ENCODE peak calls at places on chromosomes 5 and 9, in eight cellular contexts. Z is A549, A is MM.1S, X is K562, U is lower lobe of right lung, Q is sigmoid colon, W is HCT116, J is gastrocnemius medialis. R is an unnamed sample.

GRCh38 chr5:160260881-160261815 is 31.8 kb downstream of the FABP6 start:
- DNase-seq in Z (no peak), A (no peak), X (peak; percentile 93), U (peak; percentile 81), Q (no peak), W (no peak), J (no peak), R (peak; percentile 47)

GRCh38 chr9:129737479-129738269 is 15.2 kb downstream of the PTGES start:
- DNase-seq in Z (peak; percentile 81), A (peak; percentile 74), X (peak; percentile 97), U (peak; percentile 89), Q (peak; percentile 92), W (peak; percentile 51), J (peak; percentile 64), R (no peak)

GRCh38 chr5:160802567-160802966 is 49.4 kb downstream of the ATP10B start:
- DNase-seq in Z (no peak), A (peak; percentile 30), X (no peak), U (no peak), Q (no peak), W (no peak), J (no peak), R (no peak)

GRCh38 chr5:58794875-58795274 is 212.0 kb downstream of the RAB3C start:
- DNase-seq in Z (no peak), A (no peak), X (no peak), U (no peak), Q (no peak), W (no peak), J (no peak), R (no peak)

GRCh38 chr9:123689701-123690428 is 240.1 kb downstream of the DENND1A start:
- DNase-seq in Z (no peak), A (no peak), X (no peak), U (no peak), Q (no peak), W (no peak), J (peak; percentile 48), R (no peak)

GRCh38 chr5:179404321-179405053 is 59.2 kb upstream of the ADAMTS2 start:
- DNase-seq in Z (no peak), A (no peak), X (no peak), U (no peak), Q (no peak), W (no peak), J (no peak), R (no peak)

GRCh38 chr5:114249838-114250237 is 112.0 kb upstream of the KCNN2 start:
- DNase-seq in Z (no peak), A (no peak), X (no peak), U (no peak), Q (no peak), W (no peak), J (no peak), R (peak; percentile 92)

GRCh38 chr9:99722852-99723251 is 98.8 kb upstream of the NR4A3 start:
- DNase-seq in Z (no peak), A (no peak), X (no peak), U (no peak), Q (no peak), W (no peak), J (no peak), R (no peak)

GRCh38 chr5:78495800-78496199 is 135.4 kb downstream of the SCAMP1 start:
- DNase-seq in Z (no peak), A (no peak), X (no peak), U (no peak), Q (no peak), W (no peak), J (no peak), R (no peak)

GRCh38 chr9:85290019-85290418 is 451.7 kb downstream of the AGTPBP1 start:
- DNase-seq in Z (no peak), A (no peak), X (no peak), U (no peak), Q (no peak), W (no peak), J (no peak), R (no peak)

GRCh38 chr5:66742083-66742895 is 146.1 kb downstream of the MAST4 start:
- DNase-seq in Z (peak; percentile 25), A (no peak), X (peak; percentile 18), U (peak; percentile 55), Q (no peak), W (peak; percentile 21), J (no peak), R (no peak)

GRCh38 chr9:37923796-37924430 is 20.0 kb upstream of the SLC25A51 start:
- DNase-seq in Z (no peak), A (no peak), X (no peak), U (no peak), Q (peak; percentile 41), W (no peak), J (no peak), R (no peak)

GRCh38 chr5:169777112-169777511 is 140.0 kb downstream of the DOCK2 start:
- DNase-seq in Z (no peak), A (no peak), X (no peak), U (no peak), Q (no peak), W (no peak), J (no peak), R (no peak)

GRCh38 chr9:18362901-18363685 is 110.9 kb upstream of the ADAMTSL1 start:
- DNase-seq in Z (no peak), A (no peak), X (no peak), U (no peak), Q (no peak), W (no peak), J (no peak), R (peak; percentile 68)

GRCh38 chr9:23431459-23431858 is 394.6 kb downstream of the ELAVL2 start:
- DNase-seq in Z (no peak), A (no peak), X (no peak), U (no peak), Q (no peak), W (no peak), J (no peak), R (no peak)

GRCh38 chr9:130825809-130826208 is 9.2 kb upstream of the ABL1 start:
- DNase-seq in Z (no peak), A (no peak), X (no peak), U (no peak), Q (no peak), W (no peak), J (no peak), R (no peak)

GRCh38 chr5:160640417-160640816 is 211.6 kb downstream of the ATP10B start:
- DNase-seq in Z (no peak), A (no peak), X (no peak), U (no peak), Q (no peak), W (no peak), J (no peak), R (no peak)

GRCh38 chr5:160165137-160166068 is 46.2 kb upstream of the PWWP2A start:
- DNase-seq in Z (peak; percentile 96), A (no peak), X (no peak), U (peak; percentile 89), Q (peak; percentile 95), W (peak; percentile 95), J (peak; percentile 79), R (peak; percentile 94)

GRCh38 chr9:69090140-69090750 is 54.7 kb downstream of the FXN start:
- DNase-seq in Z (no peak), A (no peak), X (no peak), U (no peak), Q (no peak), W (no peak), J (no peak), R (no peak)

GRCh38 chr9:116133163-116133562 is 20.4 kb upstream of the PAPPA start:
- DNase-seq in Z (no peak), A (no peak), X (no peak), U (no peak), Q (no peak), W (no peak), J (no peak), R (no peak)

DNA sequence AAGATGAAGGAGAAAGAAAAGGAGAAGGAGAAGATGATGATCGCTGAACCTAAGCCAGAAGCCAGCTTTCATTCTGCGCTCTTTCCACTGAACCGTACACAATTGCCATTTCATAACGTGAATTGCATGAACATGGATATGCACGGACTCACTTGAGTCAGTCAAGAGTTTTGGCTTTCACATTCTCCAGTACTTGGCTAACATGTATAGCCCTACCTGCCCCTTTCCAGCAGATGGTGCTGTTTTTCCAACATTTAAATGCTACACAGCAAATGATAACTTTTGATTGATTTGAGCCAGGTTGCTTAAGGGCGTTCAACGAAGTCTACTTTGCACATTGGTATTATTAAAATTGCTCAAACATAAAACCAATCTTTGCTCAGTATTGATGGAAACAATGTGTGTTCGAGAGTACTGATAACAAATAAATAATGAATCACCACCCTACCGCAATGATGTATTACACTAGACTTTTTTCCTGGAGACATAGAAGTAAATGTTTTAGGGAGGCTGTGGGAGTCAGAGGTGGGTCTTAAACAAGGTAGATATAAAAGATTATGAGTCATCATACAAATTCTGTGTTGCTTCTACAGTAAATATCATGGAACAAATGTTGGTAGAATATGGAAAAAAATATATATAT is 196.4 kb downstream of the TRPM3 start:
- DNase-seq in Z (peak; percentile 18), A (peak; percentile 79), X (peak; percentile 11), U (no peak), Q (no peak), W (peak; percentile 48), J (peak; percentile 26), R (peak; percentile 65)
- TF ChIP-seq CTCF in Z (peak; percentile 76), A (peak; percentile 83), X (peak; percentile 57), U (peak; percentile 70), Q (peak; percentile 69), W (peak; percentile 67), J (peak; percentile 63), R (peak; percentile 69)

DNA sequence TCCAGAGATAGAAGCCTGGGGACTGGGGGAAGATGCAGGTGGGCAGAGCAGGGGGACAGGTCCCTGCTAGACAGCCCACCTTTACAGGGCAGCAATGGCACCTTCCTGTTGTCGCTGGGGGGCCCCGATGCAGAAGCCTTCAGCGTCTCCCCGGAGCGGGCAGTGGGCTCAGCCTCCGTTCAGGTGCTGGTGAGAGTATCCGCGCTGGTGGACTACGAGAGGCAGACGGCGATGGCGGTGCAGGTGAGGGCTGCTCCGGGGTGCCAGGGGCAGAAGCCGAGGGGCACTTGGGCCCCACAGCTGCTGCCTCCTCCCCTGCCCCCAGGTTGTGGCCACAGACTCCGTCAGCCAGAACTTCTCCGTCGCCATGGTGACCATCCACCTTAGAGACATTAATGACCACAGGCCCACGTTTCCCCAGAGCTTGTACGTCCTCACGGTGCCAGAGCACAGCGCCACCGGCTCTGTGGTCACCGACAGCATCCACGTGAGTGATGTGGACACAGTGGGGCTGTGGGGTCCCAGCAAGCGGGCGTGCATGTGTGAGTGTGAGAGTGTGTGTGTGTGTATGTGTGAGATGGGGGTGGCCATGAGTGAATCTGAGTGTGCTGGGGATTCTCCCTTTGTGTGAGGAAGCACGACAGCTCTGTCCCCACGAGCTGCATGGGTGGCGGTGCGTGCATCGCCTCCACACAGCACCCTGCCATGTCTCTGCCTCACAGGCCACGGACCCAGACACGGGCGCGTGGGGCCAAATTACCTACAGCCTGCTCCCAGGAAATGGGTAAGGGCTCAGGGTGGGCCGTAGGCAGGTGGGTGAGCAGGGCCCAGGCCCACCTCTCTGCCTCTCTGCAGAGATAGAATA is 28.4 kb downstream of the CDHR2 start:
- DNase-seq in Z (no peak), A (no peak), X (no peak), U (no peak), Q (no peak), W (no peak), J (no peak), R (no peak)
- H3K4me3 ChIP-seq in Z (no peak overlapping the region), A (no peak overlapping the region), X (no peak overlapping the region), U (no peak overlapping the region), Q (no peak overlapping the region), W (no peak overlapping the region), J (no peak overlapping the region), R (no peak overlapping the region)

GRCh38 chr9:133657120-133657661 is 21.0 kb downstream of the DBH start:
- DNase-seq in Z (no peak), A (no peak), X (no peak), U (peak; percentile 32), Q (no peak), W (no peak), J (no peak), R (no peak)
- TF ChIP-seq CTCF in Z (no peak), A (no peak), X (no peak), U (no peak), Q (no peak), W (no peak), J (no peak), R (no peak)

GRCh38 chr9:107694390-107694789 is 204.8 kb upstream of the KLF4 start:
- DNase-seq in Z (no peak), A (no peak), X (no peak), U (no peak), Q (no peak), W (no peak), J (no peak), R (no peak)
- H3K4me3 ChIP-seq in Z (no peak overlapping the region), A (no peak overlapping the region), X (no peak overlapping the region), U (no peak overlapping the region), Q (no peak overlapping the region), W (no peak overlapping the region), J (no peak overlapping the region), R (no peak overlapping the region)